ENCODE peak calls at places on chromosomes 5 and 9, in seven cellular contexts. One of them, this sample, is unnamed.

GRCh38 chr9:86185872-86186271 is 73.6 kb downstream of the C9orf153 start:
- DNase-seq in nephron progenitor cell: no peak
- DNase-seq in activated effector memory CD4-positive, alpha-beta T cell treated with Interleukin-2 at 50 U/mL for 16 hours: no peak
- DNase-seq in B cell: no peak
- DNase-seq in right lobe of liver: no peak
- DNase-seq in activated CD4-positive, alpha-beta memory T cell treated with anti-CD3 and anti-CD28 coated beads, Interleukin-2, amount 10 ng/mL, durations not matched to agents 7 days and 5 days: no peak
- DNase-seq in left ventricle myocardium inferior: no peak
- DNase-seq in this sample: no peak

GRCh38 chr5:150676578-150676977 is 15.5 kb downstream of the MYOZ3 start:
- DNase-seq in nephron progenitor cell: no peak
- DNase-seq in activated effector memory CD4-positive, alpha-beta T cell treated with Interleukin-2 at 50 U/mL for 16 hours: no peak
- DNase-seq in B cell: no peak
- DNase-seq in right lobe of liver: no peak
- DNase-seq in activated CD4-positive, alpha-beta memory T cell treated with anti-CD3 and anti-CD28 coated beads, Interleukin-2, amount 10 ng/mL, durations not matched to agents 7 days and 5 days: no peak
- DNase-seq in left ventricle myocardium inferior: no peak
- DNase-seq in this sample: no peak

GRCh38 chr5:2805080-2805479 is 53.6 kb upstream of the IRX2 start:
- DNase-seq in nephron progenitor cell: no peak
- DNase-seq in activated effector memory CD4-positive, alpha-beta T cell treated with Interleukin-2 at 50 U/mL for 16 hours: no peak
- DNase-seq in B cell: no peak
- DNase-seq in right lobe of liver: no peak
- DNase-seq in activated CD4-positive, alpha-beta memory T cell treated with anti-CD3 and anti-CD28 coated beads, Interleukin-2, amount 10 ng/mL, durations not matched to agents 7 days and 5 days: no peak
- DNase-seq in left ventricle myocardium inferior: no peak
- DNase-seq in this sample: no peak

GRCh38 chr5:90434116-90434714 is 24.7 kb upstream of the CETN3 start:
- DNase-seq in nephron progenitor cell: peak; percentile 61
- DNase-seq in activated effector memory CD4-positive, alpha-beta T cell treated with Interleukin-2 at 50 U/mL for 16 hours: peak; percentile 9
- DNase-seq in B cell: no peak
- DNase-seq in right lobe of liver: peak; percentile 28
- DNase-seq in activated CD4-positive, alpha-beta memory T cell treated with anti-CD3 and anti-CD28 coated beads, Interleukin-2, amount 10 ng/mL, durations not matched to agents 7 days and 5 days: peak; percentile 37
- DNase-seq in left ventricle myocardium inferior: no peak
- DNase-seq in this sample: no peak

GRCh38 chr9:126056312-126057021 is 270.2 kb upstream of the MVB12B start:
- DNase-seq in nephron progenitor cell: no peak
- DNase-seq in activated effector memory CD4-positive, alpha-beta T cell treated with Interleukin-2 at 50 U/mL for 16 hours: no peak
- DNase-seq in B cell: no peak
- DNase-seq in right lobe of liver: no peak
- DNase-seq in activated CD4-positive, alpha-beta memory T cell treated with anti-CD3 and anti-CD28 coated beads, Interleukin-2, amount 10 ng/mL, durations not matched to agents 7 days and 5 days: no peak
- DNase-seq in left ventricle myocardium inferior: no peak
- DNase-seq in this sample: no peak

GRCh38 chr9:132077881-132078280 is 1.8 kb downstream of the MED27 start:
- DNase-seq in nephron progenitor cell: no peak
- DNase-seq in activated effector memory CD4-positive, alpha-beta T cell treated with Interleukin-2 at 50 U/mL for 16 hours: no peak
- DNase-seq in B cell: no peak
- DNase-seq in right lobe of liver: no peak
- DNase-seq in activated CD4-positive, alpha-beta memory T cell treated with anti-CD3 and anti-CD28 coated beads, Interleukin-2, amount 10 ng/mL, durations not matched to agents 7 days and 5 days: no peak
- DNase-seq in left ventricle myocardium inferior: no peak
- DNase-seq in this sample: no peak

GRCh38 chr9:129140397-129141065 is 29.3 kb downstream of the PTPA start:
- DNase-seq in nephron progenitor cell: peak; percentile 31
- DNase-seq in activated effector memory CD4-positive, alpha-beta T cell treated with Interleukin-2 at 50 U/mL for 16 hours: no peak
- DNase-seq in B cell: no peak
- DNase-seq in right lobe of liver: peak; percentile 51
- DNase-seq in activated CD4-positive, alpha-beta memory T cell treated with anti-CD3 and anti-CD28 coated beads, Interleukin-2, amount 10 ng/mL, durations not matched to agents 7 days and 5 days: peak; percentile 36
- DNase-seq in left ventricle myocardium inferior: peak; percentile 52
- DNase-seq in this sample: no peak

GRCh38 chr9:130946778-130947617 is 8.0 kb upstream of the FIBCD1 start:
- DNase-seq in nephron progenitor cell: no peak
- DNase-seq in activated effector memory CD4-positive, alpha-beta T cell treated with Interleukin-2 at 50 U/mL for 16 hours: no peak
- DNase-seq in B cell: no peak
- DNase-seq in right lobe of liver: no peak
- DNase-seq in activated CD4-positive, alpha-beta memory T cell treated with anti-CD3 and anti-CD28 coated beads, Interleukin-2, amount 10 ng/mL, durations not matched to agents 7 days and 5 days: no peak
- DNase-seq in left ventricle myocardium inferior: no peak
- DNase-seq in this sample: no peak

GRCh38 chr9:131111186-131111853 is 14.1 kb upstream of the NUP214 start:
- DNase-seq in nephron progenitor cell: no peak
- DNase-seq in activated effector memory CD4-positive, alpha-beta T cell treated with Interleukin-2 at 50 U/mL for 16 hours: no peak
- DNase-seq in B cell: no peak
- DNase-seq in right lobe of liver: no peak
- DNase-seq in activated CD4-positive, alpha-beta memory T cell treated with anti-CD3 and anti-CD28 coated beads, Interleukin-2, amount 10 ng/mL, durations not matched to agents 7 days and 5 days: no peak
- DNase-seq in left ventricle myocardium inferior: no peak
- DNase-seq in this sample: no peak

GRCh38 chr5:39005566-39006232 is 68.5 kb downstream of the RICTOR start:
- DNase-seq in nephron progenitor cell: no peak
- DNase-seq in activated effector memory CD4-positive, alpha-beta T cell treated with Interleukin-2 at 50 U/mL for 16 hours: no peak
- DNase-seq in B cell: no peak
- DNase-seq in right lobe of liver: no peak
- DNase-seq in activated CD4-positive, alpha-beta memory T cell treated with anti-CD3 and anti-CD28 coated beads, Interleukin-2, amount 10 ng/mL, durations not matched to agents 7 days and 5 days: no peak
- DNase-seq in left ventricle myocardium inferior: no peak
- DNase-seq in this sample: no peak

GRCh38 chr9:109190151-109190550 is 23.1 kb upstream of the FRRS1L start:
- DNase-seq in nephron progenitor cell: no peak
- DNase-seq in activated effector memory CD4-positive, alpha-beta T cell treated with Interleukin-2 at 50 U/mL for 16 hours: no peak
- DNase-seq in B cell: no peak
- DNase-seq in right lobe of liver: no peak
- DNase-seq in activated CD4-positive, alpha-beta memory T cell treated with anti-CD3 and anti-CD28 coated beads, Interleukin-2, amount 10 ng/mL, durations not matched to agents 7 days and 5 days: no peak
- DNase-seq in left ventricle myocardium inferior: no peak
- DNase-seq in this sample: no peak

This sample was measured in T-helper 22 cell.